ENCODE peak calls at places on chromosomes 3 and 15, in ten cellular contexts. J is CD4-positive, alpha-beta memory T cell; W is activated naive CD4-positive, alpha-beta T cell; F is GM12865; C is activated CD4-positive, alpha-beta T cell treated with anti-CD3 and anti-CD28 coated beads, Interleukin-2, amount 50 U/mL, for 4 hours; U is stimulated activated naive CD8-positive, alpha-beta T cell treated with anti-CD3 and anti-CD28 coated beads, Interleukin-15, Interleukin-2, amounts not matched to agents 100 U/mL and 50 U/mL, for 24 hours; M is iris pigment epithelial cell; O is ureter; E is neuronal stem cell; P is progenitor cell of endocrine pancreas. K is an unnamed sample.

GRCh38 chr3:172437713-172438112 is 10.5 kb downstream of the GHSR start:
- DNase-seq in J (no peak), W (no peak), F (no peak), C (no peak), U (no peak), M (no peak), O (no peak), E (no peak), P (no peak), K (no peak)

GRCh38 chr3:45154641-45155147 is 8.5 kb upstream of the CDCP1 start:
- DNase-seq in J (no peak), W (no peak), F (no peak), C (no peak), U (no peak), M (peak), O (no peak), E (no peak), P (no peak), K (peak)

GRCh38 chr3:23288286-23288685 is 85.2 kb downstream of the UBE2E2 start:
- DNase-seq in J (no peak), W (no peak), F (no peak), C (no peak), U (no peak), M (peak), O (no peak), E (no peak), P (no peak), K (peak)

GRCh38 chr15:71841563-71841962 is 31.2 kb downstream of the NR2E3 start:
- DNase-seq in J (no peak), W (no peak), F (no peak), C (no peak), U (no peak), M (no peak), O (no peak), E (no peak), P (no peak), K (no peak)

GRCh38 chr15:91982401-91982800 is 128.9 kb downstream of the SLCO3A1 start:
- DNase-seq in J (no peak), W (no peak), F (no peak), C (no peak), U (no peak), M (no peak), O (no peak), E (no peak), P (no peak), K (no peak)

GRCh38 chr3:38247366-38248035 is 18.1 kb upstream of the SLC22A13 start:
- DNase-seq in J (no peak), W (no peak), F (no peak), C (no peak), U (no peak), M (peak), O (no peak), E (no peak), P (no peak), K (peak)

GRCh38 chr3:4898454-4899313 is 80.6 kb upstream of the BHLHE40 start:
- DNase-seq in J (no peak), W (no peak), F (peak), C (no peak), U (no peak), M (peak), O (no peak), E (no peak), P (no peak), K (peak)

GRCh38 chr3:102106421-102107097 is 257.2 kb downstream of the NFKBIZ start:
- DNase-seq in J (peak), W (no peak), F (no peak), C (no peak), U (peak), M (peak), O (no peak), E (no peak), P (no peak), K (peak)

GRCh38 chr3:141401584-141402475 is 33.5 kb downstream of the ZBTB38 start:
- DNase-seq in J (peak), W (no peak), F (peak), C (no peak), U (peak), M (no peak), O (peak), E (no peak), P (peak), K (peak)

GRCh38 chr15:96285306-96285705 is 45.2 kb upstream of the NR2F2 start:
- DNase-seq in J (no peak), W (no peak), F (no peak), C (no peak), U (no peak), M (peak), O (no peak), E (no peak), P (no peak), K (peak)

GRCh38 chr15:37898385-37898784 is 36.1 kb upstream of the TMCO5A start:
- DNase-seq in J (no peak), W (no peak), F (no peak), C (no peak), U (no peak), M (no peak), O (no peak), E (no peak), P (no peak), K (no peak)

GRCh38 chr3:129845956-129846355 is 47.6 kb downstream of the TMCC1 start:
- DNase-seq in J (no peak), W (no peak), F (no peak), C (no peak), U (no peak), M (no peak), O (no peak), E (no peak), P (no peak), K (no peak)

GRCh38 chr3:127647171-127647884 is 18.3 kb downstream of the PODXL2 start:
- DNase-seq in J (no peak), W (no peak), F (no peak), C (no peak), U (no peak), M (no peak), O (no peak), E (no peak), P (no peak), K (no peak)

GRCh38 chr3:138184994-138185393 is 2.1 kb upstream of the ARMC8 start:
- DNase-seq in J (no peak), W (no peak), F (no peak), C (no peak), U (no peak), M (no peak), O (no peak), E (no peak), P (no peak), K (no peak)

GRCh38 chr3:4350789-4351163 is 47.6 kb downstream of the SETMAR start:
- DNase-seq in J (peak), W (no peak), F (peak), C (peak), U (peak), M (peak), O (peak), E (peak), P (no peak), K (peak)

GRCh38 chr3:129120254-129121004 is 1.2 kb downstream of the RAB43 start:
- DNase-seq in J (peak), W (peak), F (peak), C (peak), U (peak), M (peak), O (peak), E (peak), P (peak), K (peak)

GRCh38 chr3:21754839-21755238 is 3.8 kb upstream of the ZNF385D start:
- DNase-seq in J (no peak), W (no peak), F (no peak), C (no peak), U (no peak), M (no peak), O (no peak), E (no peak), P (no peak), K (no peak)

GRCh38 chr3:194123735-194124134 is 12.2 kb upstream of the HES1 start:
- DNase-seq in J (no peak), W (no peak), F (no peak), C (no peak), U (no peak), M (no peak), O (no peak), E (no peak), P (no peak), K (no peak)

K was measured in astrocyte of the spinal cord.